ENCODE peak calls at places on chromosome 4, in six cellular contexts. P is GM23248; B is CD4-positive, alpha-beta memory T cell; T is brain microvascular endothelial cell; Z is colonic mucosa; V is substantia nigra. K is an unnamed sample.

GRCh38 chr4:15420642-15421041 is 7.2 kb upstream of the C1QTNF7 start:
- DNase-seq in P (peak; percentile 75), V (no peak), Z (no peak), B (no peak), T (peak; percentile 77), K (peak; percentile 45)

GRCh38 chr4:172631832-172632231 is 536.8 kb upstream of the GALNT7 start:
- DNase-seq in P (no peak), B (no peak), T (no peak), V (no peak), Z (no peak), K (no peak)

GRCh38 chr4:78720994-78721677 is 55.0 kb upstream of the BMP2K start:
- DNase-seq in V (no peak), P (no peak), B (no peak), T (no peak), Z (peak; percentile 36), K (no peak)

GRCh38 chr4:156894234-156894633 is 77.4 kb downstream of the PDGFC start:
- DNase-seq in V (no peak), B (no peak), P (no peak), T (no peak), Z (no peak), K (no peak)

GRCh38 chr4:42568610-42569207 is 88.2 kb downstream of the ATP8A1 start:
- DNase-seq in T (peak; percentile 69), P (peak; percentile 77), V (peak; percentile 36), B (peak; percentile 47), Z (peak; percentile 74), K (peak; percentile 3)

GRCh38 chr4:62407534-62407933 is 1207.4 kb downstream of the ADGRL3 start:
- DNase-seq in P (no peak), V (no peak), T (no peak), B (no peak), Z (no peak), K (no peak)

GRCh38 chr4:169070895-169071218 is 60.8 kb upstream of the CBR4 start:
- DNase-seq in B (no peak), Z (peak; percentile 81), P (no peak), T (no peak), V (no peak), K (peak; percentile 68)

GRCh38 chr4:118740869-118741268 is 55.7 kb downstream of the METTL14 start:
- DNase-seq in T (no peak), P (peak; percentile 74), B (no peak), Z (no peak), V (no peak), K (no peak)

GRCh38 chr4:138030375-138030774 is 211.8 kb downstream of the SLC7A11 start:
- DNase-seq in V (no peak), T (no peak), Z (no peak), B (no peak), P (no peak), K (no peak)

GRCh38 chr4:138035781-138036258 is 206.3 kb downstream of the SLC7A11 start:
- DNase-seq in Z (no peak), B (no peak), P (peak; percentile 81), T (peak; percentile 54), V (no peak), K (peak; percentile 42)

GRCh38 chr4:138039010-138039409 is 203.1 kb downstream of the SLC7A11 start:
- DNase-seq in T (no peak), B (no peak), Z (no peak), V (no peak), P (peak; percentile 71), K (no peak)

GRCh38 chr4:138037716-138038115 is 204.4 kb downstream of the SLC7A11 start:
- DNase-seq in Z (no peak), T (no peak), P (peak; percentile 74), B (no peak), V (no peak), K (no peak)

DNA sequence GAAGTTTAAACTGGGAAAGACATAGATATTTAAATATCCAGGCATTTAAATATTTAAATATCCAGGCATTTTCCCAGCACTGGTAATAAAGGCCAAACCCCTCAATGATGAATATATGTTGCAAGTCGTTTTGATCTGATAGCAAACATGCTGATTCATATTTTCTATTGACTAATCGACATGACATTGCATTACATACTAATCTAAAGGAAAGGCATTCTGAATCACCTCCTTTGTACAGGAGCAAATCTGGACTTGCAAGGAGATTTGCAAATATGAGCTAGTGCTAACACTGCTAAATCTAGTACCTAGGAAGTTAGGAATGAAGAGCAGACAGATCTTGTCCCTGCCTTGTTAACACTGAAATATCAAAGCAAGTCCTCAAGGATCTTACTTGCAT is 207.3 kb downstream of the SLC7A11 start:
- DNase-seq in P (peak; percentile 90), B (no peak), T (no peak), Z (no peak), V (no peak), K (peak; percentile 92)
- H3K27ac ChIP-seq in P (peak overlapping the region; percentile 80), B (no peak overlapping the region), T (no peak overlapping the region), Z (no peak overlapping the region), V (no peak overlapping the region), K (peak overlapping the region; percentile 46)

DNA sequence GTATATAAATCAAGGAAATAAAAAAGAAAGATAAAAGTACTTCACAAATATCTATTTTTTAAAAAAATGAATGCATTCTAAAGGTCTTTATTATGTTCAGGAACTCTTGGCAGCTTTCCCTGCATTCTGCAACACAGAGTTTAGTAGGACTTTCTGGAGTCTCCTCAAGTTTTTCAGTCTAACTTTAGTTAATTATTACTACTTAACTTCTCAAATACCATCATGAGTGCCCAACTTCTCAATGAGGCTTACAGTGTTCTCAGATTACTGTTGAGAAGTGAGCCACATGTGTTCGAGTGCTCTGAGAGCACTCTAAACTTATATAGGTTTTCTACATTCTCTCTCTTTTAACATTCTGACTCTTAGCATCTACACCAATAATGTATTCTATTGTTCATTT is 1852.9 kb upstream of the PCDH10 start:
- DNase-seq in V (no peak), P (no peak), B (no peak), Z (no peak), T (no peak), K (no peak)
- H3K27ac ChIP-seq in V (no peak overlapping the region), P (no peak overlapping the region), B (no peak overlapping the region), Z (no peak overlapping the region), T (no peak overlapping the region), K (no peak overlapping the region)

DNA sequence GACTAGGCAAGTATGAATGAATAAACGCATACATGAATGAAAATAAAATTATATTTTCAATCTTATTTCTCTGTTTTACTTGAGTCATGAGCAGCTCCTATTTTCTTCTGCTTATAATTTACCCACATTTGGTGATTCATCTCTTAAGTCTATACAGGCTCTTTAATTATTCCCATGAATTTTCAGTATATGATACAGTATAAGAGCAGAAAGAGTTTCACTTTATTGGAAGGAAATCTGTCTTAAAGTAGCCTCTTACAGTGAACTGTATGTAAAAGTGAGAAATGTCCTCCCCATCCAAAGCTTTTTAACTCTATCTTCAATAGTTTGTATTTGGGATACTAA is 50.8 kb downstream of the TMEM165 start:
- DNase-seq in P (peak; percentile 58), B (no peak), V (no peak), T (no peak), Z (no peak), K (no peak)
- H3K27ac ChIP-seq in P (peak overlapping the region; percentile 83), B (no peak overlapping the region), V (no peak overlapping the region), T (peak overlapping the region; percentile 56), Z (no peak overlapping the region), K (no peak overlapping the region)

GRCh38 chr4:94887027-94887426 is 129.3 kb downstream of the BMPR1B start:
- DNase-seq in B (no peak), V (no peak), T (no peak), Z (no peak), P (no peak), K (no peak)
- H3K27ac ChIP-seq in B (no peak overlapping the region), V (no peak overlapping the region), T (no peak overlapping the region), Z (no peak overlapping the region), P (no peak overlapping the region), K (no peak overlapping the region)

GRCh38 chr4:22070256-22070655 is 121.7 kb upstream of the KCNIP4 start:
- DNase-seq in T (no peak), B (no peak), V (no peak), P (no peak), Z (no peak), K (no peak)
- H3K27ac ChIP-seq in T (no peak overlapping the region), B (no peak overlapping the region), V (no peak overlapping the region), P (no peak overlapping the region), Z (no peak overlapping the region), K (no peak overlapping the region)

GRCh38 chr4:111652986-111653385 is 492.3 kb upstream of the FAM241A start:
- DNase-seq in P (no peak), Z (no peak), V (no peak), T (no peak), B (no peak), K (peak; percentile 63)
- H3K27ac ChIP-seq in P (no peak overlapping the region), Z (no peak overlapping the region), V (no peak overlapping the region), T (no peak overlapping the region), B (no peak overlapping the region), K (peak overlapping the region; percentile 11)